ENCODE peak calls at places on chromosomes 6 and 20, in four cellular contexts. P, J, D and O are unnamed samples.
A peak's percentile ranks its signal among the peaks of the same experiment; 100 is the strongest.

GRCh38 chr6:153958860-153959259 is 80.2 kb upstream of the OPRM1 start:
- DNase-seq in P (no peak), J (no peak), D (no peak), O (no peak)

GRCh38 chr6:108961985-108962384 is 113.8 kb downstream of the ARMC2 start:
- DNase-seq in P (no peak), J (peak; percentile 78), D (no peak), O (no peak)

GRCh38 chr20:46590453-46590852 is 40.0 kb upstream of the OCSTAMP start:
- DNase-seq in P (no peak), J (no peak), D (no peak), O (no peak)

GRCh38 chr6:42175860-42176259 is 2.7 kb downstream of the GUCA1A start:
- DNase-seq in P (no peak), J (no peak), D (no peak), O (no peak)

GRCh38 chr6:44377484-44377883 is 10.0 kb upstream of the CDC5L start:
- DNase-seq in P (no peak), J (no peak), D (no peak), O (no peak)

GRCh38 chr6:44261581-44261980 is 3.8 kb downstream of the NFKBIE start:
- DNase-seq in P (no peak), J (no peak), D (no peak), O (no peak)

GRCh38 chr6:148347076-148348054 is 4.7 kb downstream of the SASH1 start:
- DNase-seq in P (no peak), J (no peak), D (no peak), O (no peak)

GRCh38 chr20:63064745-63065711 is 58.3 kb upstream of the BHLHE23 start:
- DNase-seq in P (no peak), J (no peak), D (no peak), O (no peak)

GRCh38 chr6:53598584-53598983 is 53.7 kb upstream of the GCLC start:
- DNase-seq in P (peak; percentile 18), J (no peak), D (no peak), O (no peak)

GRCh38 chr6:15096894-15097837 is 148.7 kb upstream of the JARID2 start:
- DNase-seq in P (no peak), J (no peak), D (no peak), O (no peak)

GRCh38 chr6:149903938-149904611 is 6.2 kb upstream of the RAET1E start:
- DNase-seq in P (no peak), J (no peak), D (no peak), O (no peak)

GRCh38 chr20:15447549-15447948 is 1110.1 kb upstream of the FLRT3 start:
- DNase-seq in P (no peak), J (no peak), D (no peak), O (no peak)

GRCh38 chr6:12545837-12546658 is 170.5 kb upstream of the PHACTR1 start:
- DNase-seq in P (no peak), J (peak; percentile 81), D (no peak), O (peak; percentile 49)

GRCh38 chr6:30722280-30723112 is 2.3 kb downstream of the TUBB start:
- DNase-seq in P (peak; percentile 79), J (no peak), D (peak; percentile 81), O (peak; percentile 83)

GRCh38 chr20:63708301-63709148 is 686 bp downstream of the ZGPAT start:
- DNase-seq in P (no peak), J (no peak), D (no peak), O (no peak)

GRCh38 chr6:150651808-150652473 is 52.3 kb downstream of the PLEKHG1 start:
- DNase-seq in P (no peak), J (no peak), D (no peak), O (peak; percentile 72)

GRCh38 chr6:78598966-78599365 is 268.4 kb upstream of the IRAK1BP1 start:
- DNase-seq in P (no peak), J (peak; percentile 95), D (no peak), O (peak; percentile 76)

GRCh38 chr6:47264775-47265184 is 44.9 kb downstream of the TNFRSF21 start:
- DNase-seq in P (no peak), J (no peak), D (no peak), O (peak; percentile 28)

GRCh38 chr20:58706150-58706892 is 13.7 kb downstream of the NPEPL1 start:
- DNase-seq in P (no peak), J (no peak), D (no peak), O (no peak)

GRCh38 chr6:68718379-68719073 is 83.4 kb downstream of the ADGRB3 start:
- DNase-seq in P (no peak), J (no peak), D (no peak), O (peak; percentile 59)

GRCh38 chr6:154792761-154793160 is 59.5 kb downstream of the SCAF8 start:
- DNase-seq in P (no peak), J (no peak), D (no peak), O (no peak)

GRCh38 chr6:120545353-120545752 is 788.9 kb downstream of the TBC1D32 start:
- DNase-seq in P (no peak), J (no peak), D (no peak), O (no peak)

GRCh38 chr20:37873909-37874308 is 29.0 kb upstream of the VSTM2L start:
- DNase-seq in P (no peak), J (no peak), D (no peak), O (no peak)

GRCh38 chr20:37876863-37877262 is 26.1 kb upstream of the VSTM2L start:
- DNase-seq in P (no peak), J (no peak), D (no peak), O (no peak)

GRCh38 chr20:37877832-37878772 is 24.8 kb upstream of the VSTM2L start:
- DNase-seq in P (no peak), J (no peak), D (no peak), O (no peak)

GRCh38 chr20:37879003-37879599 is 23.8 kb upstream of the VSTM2L start:
- DNase-seq in P (no peak), J (no peak), D (no peak), O (no peak)

DNA sequence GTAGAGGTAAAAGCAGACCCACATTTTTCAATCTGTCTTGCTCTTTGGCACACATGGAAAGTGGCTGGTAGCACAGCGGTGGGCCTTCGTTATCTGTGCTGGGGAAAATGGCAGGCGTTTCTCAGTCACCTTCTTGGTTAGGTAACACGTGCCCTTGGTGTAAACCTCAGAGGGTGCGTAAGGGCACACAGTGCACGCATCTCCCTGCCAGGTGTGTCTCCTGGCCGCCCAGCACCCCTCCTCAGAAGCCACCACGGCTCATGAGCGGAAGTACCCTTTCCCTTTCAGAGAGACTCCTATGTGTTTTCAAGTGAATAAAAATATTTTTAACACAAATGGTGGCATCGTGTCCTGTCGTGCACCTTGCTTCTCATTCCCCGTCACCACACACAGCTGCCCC is 27.2 kb upstream of the VSTM2L start:
- DNase-seq in P (no peak), J (no peak), D (no peak), O (no peak)
- H3K4me3 ChIP-seq in P (no peak overlapping the region), J (no peak overlapping the region), D (no peak overlapping the region), O (no peak overlapping the region)

GRCh38 chr6:107491791-107492674 is 2.1 kb downstream of the SOBP start:
- DNase-seq in P (no peak), J (peak; percentile 44), D (no peak), O (peak; percentile 16)

GRCh38 chr6:107496041-107496440 is 6.1 kb downstream of the SOBP start:
- DNase-seq in P (no peak), J (no peak), D (no peak), O (peak; percentile 17)

GRCh38 chr6:107491059-107491609 is 1.2 kb downstream of the SOBP start:
- DNase-seq in P (peak; percentile 78), J (no peak), D (peak; percentile 21), O (peak; percentile 65)

GRCh38 chr6:107495196-107495643 is 5.3 kb downstream of the SOBP start:
- DNase-seq in P (no peak), J (no peak), D (peak; percentile 24), O (peak; percentile 70)

DNA sequence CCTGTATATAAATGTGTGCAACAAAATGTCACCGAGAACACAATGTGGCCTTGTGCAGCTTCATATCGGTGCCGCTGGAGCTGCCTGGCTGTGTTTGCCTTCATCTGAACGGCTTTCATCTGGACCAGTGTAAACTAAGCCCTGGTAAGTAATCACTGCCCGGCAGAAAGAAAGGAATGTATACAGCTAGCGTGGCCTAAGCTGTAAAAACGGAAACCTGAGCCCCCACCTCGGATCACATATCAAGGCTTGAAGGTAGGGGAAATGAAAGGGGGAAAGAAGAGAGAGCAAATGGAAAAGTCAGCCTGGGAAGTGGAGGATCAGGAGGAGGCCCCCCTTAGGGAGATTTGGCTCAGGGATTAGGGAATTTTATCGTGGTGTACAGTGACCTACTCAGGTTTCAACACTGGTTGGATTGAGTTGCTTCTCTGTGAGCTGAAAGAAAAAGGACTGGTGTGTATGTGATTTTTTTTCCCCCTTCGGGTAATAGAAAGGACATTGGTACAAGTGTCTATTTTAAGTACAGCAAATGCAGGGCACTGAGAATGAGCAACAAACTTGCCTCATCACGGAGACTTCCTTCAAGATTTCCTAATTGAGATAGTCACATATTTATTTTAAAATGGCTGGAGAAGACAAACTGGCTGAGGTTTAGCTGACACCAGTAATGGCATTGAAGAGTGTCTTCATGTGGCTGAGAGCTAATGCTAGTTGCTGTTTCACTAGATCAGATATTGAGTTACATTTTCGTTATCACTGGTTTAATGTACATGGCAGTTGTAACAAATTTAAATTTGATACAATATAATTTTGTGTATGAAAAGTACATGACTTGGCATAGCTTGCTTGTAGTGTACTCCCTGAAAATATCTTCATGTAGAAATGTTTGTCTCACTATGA is 3.5 kb downstream of the SOBP start:
- DNase-seq in P (peak; percentile 77), J (no peak), D (peak; percentile 16), O (peak; percentile 83)
- H3K4me3 ChIP-seq in P (peak overlapping the region; percentile 98), J (no peak overlapping the region), D (no peak overlapping the region), O (peak overlapping the region; percentile 95)

GRCh38 chr6:13872681-13873080 is 52.1 kb upstream of the RNF182 start:
- DNase-seq in P (no peak), J (no peak), D (no peak), O (no peak)

GRCh38 chr6:13877116-13877515 is 47.6 kb upstream of the RNF182 start:
- DNase-seq in P (no peak), J (no peak), D (no peak), O (no peak)

GRCh38 chr6:13874191-13874549 is 50.6 kb upstream of the RNF182 start:
- DNase-seq in P (no peak), J (no peak), D (no peak), O (no peak)

GRCh38 chr6:13870185-13870584 is 54.6 kb upstream of the RNF182 start:
- DNase-seq in P (no peak), J (no peak), D (no peak), O (no peak)

DNA sequence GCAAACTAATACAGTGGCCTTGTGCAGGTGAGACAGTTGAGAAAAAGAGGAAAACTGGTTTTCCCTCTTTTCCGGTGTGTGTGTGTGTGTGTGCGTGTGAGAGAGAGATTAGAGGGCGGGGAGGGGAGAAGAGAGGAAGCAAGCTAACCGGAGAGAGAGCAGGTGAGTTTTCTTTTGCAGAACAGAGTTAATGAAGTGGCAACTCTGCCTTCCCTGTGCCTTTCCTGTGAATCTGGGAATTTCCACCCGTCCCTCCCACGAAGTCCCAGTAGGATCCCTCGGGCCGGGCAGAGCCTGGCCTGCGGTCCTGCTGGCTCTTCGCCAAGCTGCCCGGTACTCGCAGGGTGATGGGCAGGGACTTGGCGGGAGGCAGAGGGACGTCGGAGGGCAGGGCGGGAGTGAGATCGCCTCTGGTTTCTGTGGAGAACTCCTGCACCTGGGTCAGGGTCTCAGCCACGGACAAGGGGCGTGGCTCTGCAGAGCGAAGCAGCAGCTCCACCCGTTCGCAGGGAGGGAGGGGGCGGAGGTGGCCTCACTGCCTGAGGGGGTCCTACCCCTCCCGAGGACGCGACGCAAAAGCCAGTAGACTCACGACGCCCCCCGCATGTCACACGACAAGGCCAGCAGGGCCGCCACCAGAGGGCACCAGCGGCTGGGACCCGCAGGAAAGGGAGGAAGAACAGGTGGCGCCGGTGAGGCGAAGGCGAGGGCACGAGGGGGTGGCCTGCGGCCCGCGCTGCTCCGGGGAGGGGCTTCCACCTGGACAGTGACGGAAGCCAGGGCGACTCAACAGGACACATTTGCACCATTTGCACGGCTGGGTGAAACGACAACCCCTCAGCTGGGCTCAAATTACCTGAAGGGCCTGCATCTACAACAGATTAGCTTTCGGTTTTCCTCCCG is 51.2 kb upstream of the RNF182 start:
- DNase-seq in P (peak; percentile 66), J (no peak), D (peak; percentile 63), O (peak; percentile 26)
- H3K4me3 ChIP-seq in P (no peak overlapping the region), J (peak overlapping the region; percentile 45), D (peak overlapping the region; percentile 40), O (peak overlapping the region; percentile 54)

GRCh38 chr6:157305676-157306653 is 17.4 kb downstream of the TMEM242 start:
- DNase-seq in P (no peak), J (no peak), D (no peak), O (no peak)
- H3K4me3 ChIP-seq in P (no peak overlapping the region), J (no peak overlapping the region), D (no peak overlapping the region), O (no peak overlapping the region)